ENCODE peak calls at places on chromosomes 3 and 15, in nine cellular contexts. One of them, this sample, is unnamed.

GRCh38 chr15:83654379-83655236 is 685 bp downstream of the ADAMTSL3 start:
- DNase-seq in HS-5: no peak
- DNase-seq in uterus: peak
- DNase-seq in activated CD8-positive, alpha-beta T cell treated with anti-CD3 and anti-CD28 coated beads for 36 hours: no peak
- DNase-seq in stimulated activated CD4-positive, alpha-beta T cell treated with anti-CD3 and anti-CD28 coated beads, Interleukin-12 subunit alpha, Interleukin-12 subunit beta, amount 100 ng/mL, for 24 hours: no peak
- DNase-seq in mesendoderm: peak
- DNase-seq in activated CD4-positive, CD25-positive, alpha-beta regulatory T cell treated with anti-CD3 and anti-CD28 coated beads, Interleukin-2, amount 50 U/mL, for 16 hours: no peak
- DNase-seq in GM04503: no peak
- DNase-seq in left cardiac atrium: peak
- DNase-seq in this sample: no peak

GRCh38 chr15:71526061-71526460 is 284.3 kb upstream of the NR2E3 start:
- DNase-seq in HS-5: no peak
- DNase-seq in uterus: no peak
- DNase-seq in activated CD8-positive, alpha-beta T cell treated with anti-CD3 and anti-CD28 coated beads for 36 hours: no peak
- DNase-seq in stimulated activated CD4-positive, alpha-beta T cell treated with anti-CD3 and anti-CD28 coated beads, Interleukin-12 subunit alpha, Interleukin-12 subunit beta, amount 100 ng/mL, for 24 hours: no peak
- DNase-seq in mesendoderm: peak
- DNase-seq in activated CD4-positive, CD25-positive, alpha-beta regulatory T cell treated with anti-CD3 and anti-CD28 coated beads, Interleukin-2, amount 50 U/mL, for 16 hours: no peak
- DNase-seq in GM04503: peak
- DNase-seq in left cardiac atrium: no peak
- DNase-seq in this sample: no peak

GRCh38 chr3:151008699-151009098 is 36.2 kb upstream of the CLRN1 start:
- DNase-seq in HS-5: no peak
- DNase-seq in uterus: no peak
- DNase-seq in activated CD8-positive, alpha-beta T cell treated with anti-CD3 and anti-CD28 coated beads for 36 hours: no peak
- DNase-seq in stimulated activated CD4-positive, alpha-beta T cell treated with anti-CD3 and anti-CD28 coated beads, Interleukin-12 subunit alpha, Interleukin-12 subunit beta, amount 100 ng/mL, for 24 hours: no peak
- DNase-seq in mesendoderm: peak
- DNase-seq in activated CD4-positive, CD25-positive, alpha-beta regulatory T cell treated with anti-CD3 and anti-CD28 coated beads, Interleukin-2, amount 50 U/mL, for 16 hours: no peak
- DNase-seq in GM04503: no peak
- DNase-seq in left cardiac atrium: no peak
- DNase-seq in this sample: no peak

GRCh38 chr15:73001840-73002239 is 50.4 kb upstream of the NEO1 start:
- DNase-seq in HS-5: no peak
- DNase-seq in uterus: no peak
- DNase-seq in activated CD8-positive, alpha-beta T cell treated with anti-CD3 and anti-CD28 coated beads for 36 hours: no peak
- DNase-seq in stimulated activated CD4-positive, alpha-beta T cell treated with anti-CD3 and anti-CD28 coated beads, Interleukin-12 subunit alpha, Interleukin-12 subunit beta, amount 100 ng/mL, for 24 hours: no peak
- DNase-seq in mesendoderm: no peak
- DNase-seq in activated CD4-positive, CD25-positive, alpha-beta regulatory T cell treated with anti-CD3 and anti-CD28 coated beads, Interleukin-2, amount 50 U/mL, for 16 hours: no peak
- DNase-seq in GM04503: no peak
- DNase-seq in left cardiac atrium: no peak
- DNase-seq in this sample: no peak

GRCh38 chr3:165502707-165503106 is 306.5 kb upstream of the SLITRK3 start:
- DNase-seq in HS-5: no peak
- DNase-seq in uterus: no peak
- DNase-seq in activated CD8-positive, alpha-beta T cell treated with anti-CD3 and anti-CD28 coated beads for 36 hours: no peak
- DNase-seq in stimulated activated CD4-positive, alpha-beta T cell treated with anti-CD3 and anti-CD28 coated beads, Interleukin-12 subunit alpha, Interleukin-12 subunit beta, amount 100 ng/mL, for 24 hours: no peak
- DNase-seq in mesendoderm: peak
- DNase-seq in activated CD4-positive, CD25-positive, alpha-beta regulatory T cell treated with anti-CD3 and anti-CD28 coated beads, Interleukin-2, amount 50 U/mL, for 16 hours: no peak
- DNase-seq in GM04503: no peak
- DNase-seq in left cardiac atrium: no peak
- DNase-seq in this sample: no peak

GRCh38 chr3:98918586-98918985 is 17.1 kb upstream of the DCBLD2 start:
- DNase-seq in HS-5: no peak
- DNase-seq in uterus: no peak
- DNase-seq in activated CD8-positive, alpha-beta T cell treated with anti-CD3 and anti-CD28 coated beads for 36 hours: no peak
- DNase-seq in stimulated activated CD4-positive, alpha-beta T cell treated with anti-CD3 and anti-CD28 coated beads, Interleukin-12 subunit alpha, Interleukin-12 subunit beta, amount 100 ng/mL, for 24 hours: no peak
- DNase-seq in mesendoderm: no peak
- DNase-seq in activated CD4-positive, CD25-positive, alpha-beta regulatory T cell treated with anti-CD3 and anti-CD28 coated beads, Interleukin-2, amount 50 U/mL, for 16 hours: no peak
- DNase-seq in GM04503: no peak
- DNase-seq in left cardiac atrium: no peak
- DNase-seq in this sample: no peak

GRCh38 chr3:167051421-167051820 is 328.7 kb downstream of the ZBBX start:
- DNase-seq in HS-5: no peak
- DNase-seq in uterus: no peak
- DNase-seq in activated CD8-positive, alpha-beta T cell treated with anti-CD3 and anti-CD28 coated beads for 36 hours: no peak
- DNase-seq in stimulated activated CD4-positive, alpha-beta T cell treated with anti-CD3 and anti-CD28 coated beads, Interleukin-12 subunit alpha, Interleukin-12 subunit beta, amount 100 ng/mL, for 24 hours: no peak
- DNase-seq in mesendoderm: peak
- DNase-seq in activated CD4-positive, CD25-positive, alpha-beta regulatory T cell treated with anti-CD3 and anti-CD28 coated beads, Interleukin-2, amount 50 U/mL, for 16 hours: no peak
- DNase-seq in GM04503: no peak
- DNase-seq in left cardiac atrium: no peak
- DNase-seq in this sample: no peak

GRCh38 chr15:73564255-73564654 is 68.9 kb downstream of the NPTN start:
- DNase-seq in HS-5: no peak
- DNase-seq in uterus: no peak
- DNase-seq in activated CD8-positive, alpha-beta T cell treated with anti-CD3 and anti-CD28 coated beads for 36 hours: no peak
- DNase-seq in stimulated activated CD4-positive, alpha-beta T cell treated with anti-CD3 and anti-CD28 coated beads, Interleukin-12 subunit alpha, Interleukin-12 subunit beta, amount 100 ng/mL, for 24 hours: no peak
- DNase-seq in mesendoderm: no peak
- DNase-seq in activated CD4-positive, CD25-positive, alpha-beta regulatory T cell treated with anti-CD3 and anti-CD28 coated beads, Interleukin-2, amount 50 U/mL, for 16 hours: no peak
- DNase-seq in GM04503: peak
- DNase-seq in left cardiac atrium: no peak
- DNase-seq in this sample: no peak

GRCh38 chr15:72728821-72729220 is 42.8 kb downstream of the BBS4 start:
- DNase-seq in HS-5: no peak
- DNase-seq in uterus: no peak
- DNase-seq in activated CD8-positive, alpha-beta T cell treated with anti-CD3 and anti-CD28 coated beads for 36 hours: no peak
- DNase-seq in stimulated activated CD4-positive, alpha-beta T cell treated with anti-CD3 and anti-CD28 coated beads, Interleukin-12 subunit alpha, Interleukin-12 subunit beta, amount 100 ng/mL, for 24 hours: no peak
- DNase-seq in mesendoderm: no peak
- DNase-seq in activated CD4-positive, CD25-positive, alpha-beta regulatory T cell treated with anti-CD3 and anti-CD28 coated beads, Interleukin-2, amount 50 U/mL, for 16 hours: no peak
- DNase-seq in GM04503: no peak
- DNase-seq in left cardiac atrium: no peak
- DNase-seq in this sample: no peak

This sample was measured in DMS79 treated with DMSO at 0.1 percent for 48 hours.